ENCODE peak calls at places on chromosome 6, in eight cellular contexts. O, E, N, D, W, P, F and V are unnamed samples.

GRCh38 chr6:53282741-53283140 is 66.0 kb downstream of the ELOVL5 start:
- DNase-seq in O (no peak), E (no peak), N (no peak), D (no peak), W (no peak), P (no peak), F (no peak), V (no peak)

GRCh38 chr6:2376429-2377355 is 131.3 kb upstream of the GMDS start:
- DNase-seq in O (peak; percentile 65), E (peak; percentile 94), N (no peak), D (no peak), W (peak; percentile 32), P (no peak), F (no peak), V (peak; percentile 25)

GRCh38 chr6:8736046-8736877 is 300.9 kb upstream of the SLC35B3 start:
- DNase-seq in O (no peak), E (no peak), N (no peak), D (no peak), W (no peak), P (no peak), F (no peak), V (no peak)

GRCh38 chr6:132768051-132768517 is 10.4 kb upstream of the VNN2 start:
- DNase-seq in O (peak; percentile 40), E (peak; percentile 69), N (no peak), D (peak; percentile 88), W (peak; percentile 60), P (peak; percentile 59), F (peak; percentile 3), V (peak; percentile 27)

GRCh38 chr6:83221302-83221701 is 28.1 kb downstream of the RWDD2A start:
- DNase-seq in O (no peak), E (no peak), N (no peak), D (no peak), W (no peak), P (no peak), F (no peak), V (no peak)

GRCh38 chr6:293185-294174 is 1.2 kb downstream of the DUSP22 start:
- DNase-seq in O (no peak), E (peak; percentile 16), N (peak; percentile 62), D (peak; percentile 42), W (no peak), P (peak; percentile 47), F (no peak), V (peak; percentile 50)

GRCh38 chr6:87393026-87393622 is 14.6 kb upstream of the CFAP206 start:
- DNase-seq in O (peak; percentile 62), E (peak; percentile 64), N (peak; percentile 71), D (peak; percentile 86), W (peak; percentile 85), P (peak; percentile 88), F (peak; percentile 50), V (peak; percentile 74)

GRCh38 chr6:113385020-113385431 is 472.1 kb upstream of the MARCKS start:
- DNase-seq in O (no peak), E (peak; percentile 33), N (no peak), D (no peak), W (no peak), P (no peak), F (no peak), V (peak; percentile 59)

GRCh38 chr6:37624606-37625574 is 72.8 kb downstream of the MDGA1 start:
- DNase-seq in O (no peak), E (peak; percentile 67), N (no peak), D (peak; percentile 42), W (no peak), P (no peak), F (peak; percentile 91), V (peak; percentile 71)

GRCh38 chr6:163354779-163355431 is 59.6 kb upstream of the QKI start:
- DNase-seq in O (no peak), E (peak; percentile 42), N (no peak), D (no peak), W (no peak), P (no peak), F (peak; percentile 45), V (peak; percentile 64)

GRCh38 chr6:158391276-158391675 is 79.0 kb downstream of the TULP4 start:
- DNase-seq in O (no peak), E (no peak), N (no peak), D (no peak), W (no peak), P (no peak), F (no peak), V (no peak)

GRCh38 chr6:38055210-38055609 is 235.7 kb downstream of the ZFAND3 start:
- DNase-seq in O (no peak), E (no peak), N (no peak), D (peak; percentile 16), W (no peak), P (no peak), F (no peak), V (no peak)

GRCh38 chr6:169174516-169175359 is 78.9 kb downstream of the THBS2 start:
- DNase-seq in O (no peak), E (no peak), N (no peak), D (no peak), W (no peak), P (no peak), F (no peak), V (no peak)

GRCh38 chr6:112251170-112251945 is 3.0 kb downstream of the LAMA4 start:
- DNase-seq in O (no peak), E (no peak), N (no peak), D (no peak), W (no peak), P (no peak), F (no peak), V (peak; percentile 83)

GRCh38 chr6:1363729-1364572 is 25.4 kb upstream of the FOXF2 start:
- DNase-seq in O (peak; percentile 18), E (peak; percentile 16), N (no peak), D (peak; percentile 57), W (no peak), P (no peak), F (no peak), V (peak; percentile 77)

GRCh38 chr6:44806656-44807055 is 419.1 kb downstream of the CDC5L start:
- DNase-seq in O (no peak), E (peak; percentile 29), N (no peak), D (no peak), W (no peak), P (no peak), F (no peak), V (peak; percentile 3)

GRCh38 chr6:132792510-132792909 is 5.9 kb downstream of the SLC18B1 start:
- DNase-seq in O (no peak), E (no peak), N (no peak), D (no peak), W (no peak), P (no peak), F (no peak), V (no peak)

GRCh38 chr6:37131104-37131959 is 38.6 kb upstream of the PIM1 start:
- DNase-seq in O (no peak), E (no peak), N (no peak), D (no peak), W (peak; percentile 45), P (no peak), F (peak; percentile 85), V (peak; percentile 17)

DNA sequence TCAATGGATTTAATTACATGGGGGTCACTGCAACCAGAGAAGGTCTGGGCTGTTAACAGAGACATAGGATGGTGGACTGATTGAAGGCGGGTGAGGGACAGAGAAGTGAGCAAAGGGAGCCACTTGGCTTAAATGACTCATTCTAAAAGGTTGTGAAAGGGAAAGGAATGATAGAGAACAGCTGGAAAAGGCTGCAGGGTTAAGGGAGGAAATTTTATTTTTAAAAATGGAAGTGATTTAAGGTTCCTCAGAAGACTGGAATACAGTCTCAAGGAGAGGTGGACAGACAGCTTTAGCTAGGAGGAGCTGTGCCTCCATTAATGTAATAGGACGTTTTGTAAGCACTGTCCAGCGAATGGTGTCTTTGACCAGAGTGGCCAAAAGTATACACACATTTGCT is 46.7 kb downstream of the RGS17 start:
- DNase-seq in O (no peak), E (peak; percentile 30), N (no peak), D (no peak), W (no peak), P (no peak), F (no peak), V (peak; percentile 73)
- H3K9me2 ChIP-seq in O (no peaks in the 10 kb centered on the region), E (no peaks in the 10 kb centered on the region), N (no peaks in the 10 kb centered on the region), D (no peaks in the 10 kb centered on the region), W (no peaks in the 10 kb centered on the region), P (no peaks in the 10 kb centered on the region), F (no peaks in the 10 kb centered on the region), V (no peaks in the 10 kb centered on the region)

DNA sequence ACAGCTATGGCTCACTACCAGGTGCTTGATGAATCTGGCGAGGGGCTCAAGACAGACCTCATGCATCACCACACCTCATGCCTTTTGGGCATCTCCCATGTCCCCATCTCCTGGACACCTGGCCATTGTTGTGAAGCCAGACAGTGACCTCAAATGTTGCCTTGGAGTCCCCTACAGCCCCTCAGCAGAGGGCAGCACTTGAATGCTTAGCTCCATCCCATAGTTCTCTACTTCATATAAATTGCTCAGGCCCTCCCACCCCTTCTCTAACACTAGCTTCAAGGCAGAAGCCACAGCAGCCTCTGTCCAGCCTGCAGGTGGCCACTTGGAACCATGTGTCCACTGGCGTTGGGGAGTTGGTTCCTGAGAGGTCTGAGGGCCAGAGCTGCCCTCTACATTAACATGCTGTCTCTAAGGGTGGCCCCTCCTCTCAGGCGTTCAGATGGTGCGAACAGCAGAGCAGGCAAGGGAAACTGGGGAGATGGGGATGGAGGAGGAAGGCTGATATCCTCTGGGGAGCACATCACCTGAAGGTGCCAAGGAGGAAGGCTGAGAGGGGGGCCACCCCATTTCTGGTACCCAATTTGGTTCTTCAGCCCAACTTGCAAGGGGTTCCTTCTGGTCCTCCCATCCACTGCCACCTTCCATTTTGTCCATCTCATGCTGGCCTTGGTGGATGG is 31.3 kb downstream of the MOCS1 start:
- DNase-seq in O (no peak), E (no peak), N (no peak), D (no peak), W (no peak), P (no peak), F (no peak), V (no peak)
- H3K4me2 ChIP-seq in O (no peak overlapping the region), E (no peak overlapping the region), N (no peak overlapping the region), D (no peak overlapping the region), W (no peak overlapping the region), P (no peak overlapping the region), F (no peak overlapping the region), V (no peak overlapping the region)

DNA sequence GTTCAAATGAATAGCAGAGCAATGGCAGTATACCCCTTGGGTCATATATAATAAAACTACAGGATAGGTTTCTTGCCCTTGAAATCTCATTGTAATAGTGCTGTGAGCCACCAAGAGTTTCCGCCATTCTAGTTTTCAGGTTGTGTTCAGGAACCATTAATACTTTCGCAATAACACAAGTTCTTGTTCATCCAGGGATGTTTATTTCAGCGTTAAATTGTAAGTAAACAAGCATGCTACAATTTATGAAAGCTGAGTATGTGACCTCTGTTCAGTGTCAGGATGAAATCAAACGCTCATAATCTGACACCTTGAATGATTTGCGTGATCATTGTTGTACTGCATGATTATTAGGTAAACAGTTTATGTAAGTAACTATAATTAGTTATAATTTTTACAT is 22.8 kb downstream of the ANKS1A start:
- DNase-seq in O (no peak), E (no peak), N (no peak), D (no peak), W (no peak), P (no peak), F (no peak), V (no peak)
- TF ChIP-seq EZH2phosphoT487 in O (no peak), E (no peak), N (no peak), D (no peak), W (no peak), P (no peak), F (no peak), V (no peak)

DNA sequence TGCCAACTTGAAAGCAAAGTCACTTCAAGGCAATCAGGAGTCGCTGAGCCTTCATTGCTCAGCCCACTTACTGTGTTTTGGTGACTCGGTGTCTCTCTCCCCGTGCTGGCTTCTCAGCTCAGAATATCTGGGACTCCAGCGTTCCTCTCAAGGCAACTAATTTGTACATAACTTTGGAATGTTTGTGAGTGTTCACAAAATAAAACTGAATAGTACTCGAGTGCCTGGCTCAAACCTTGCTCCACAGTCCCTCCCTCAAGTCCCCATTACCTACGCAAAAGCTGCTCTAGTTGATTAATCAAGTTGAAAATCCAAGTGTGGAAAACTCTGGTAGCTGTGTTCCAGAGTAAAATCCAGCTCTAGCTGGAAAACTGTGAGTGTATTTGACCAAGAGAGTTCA is 8.6 kb downstream of the IPCEF1 start:
- DNase-seq in O (no peak), E (no peak), N (no peak), D (no peak), W (no peak), P (no peak), F (no peak), V (peak; percentile 21)
- H3K9me2 ChIP-seq in O (no peaks in the 10 kb centered on the region), E (no peaks in the 10 kb centered on the region), N (no peaks in the 10 kb centered on the region), D (peaks cover 8% of the 10 kb centered on the region), W (no peaks in the 10 kb centered on the region), P (no peaks in the 10 kb centered on the region), F (no peaks in the 10 kb centered on the region), V (no peaks in the 10 kb centered on the region)